ENCODE peak calls at places on chromosome 11, in four cellular contexts. One of them, this sample, is unnamed.

GRCh38 chr11:36530840-36531239 is 20.8 kb upstream of the TRAF6 start:
- DNase-seq in right lobe of liver: no peak
- DNase-seq in heart left ventricle: no peak
- DNase-seq in body of pancreas: no peak
- DNase-seq in this sample: no peak

GRCh38 chr11:126586303-126586627 is 230.8 kb downstream of the ST3GAL4 start:
- DNase-seq in right lobe of liver: no peak
- DNase-seq in heart left ventricle: no peak
- DNase-seq in body of pancreas: no peak
- DNase-seq in this sample: no peak

GRCh38 chr11:73989156-73989555 is 6.5 kb upstream of the UCP2 start:
- DNase-seq in right lobe of liver: no peak
- DNase-seq in heart left ventricle: no peak
- DNase-seq in body of pancreas: no peak
- DNase-seq in this sample: no peak

GRCh38 chr11:62236187-62236586 is 5.9 kb upstream of the SCGB1D2 start:
- DNase-seq in right lobe of liver: no peak
- DNase-seq in heart left ventricle: no peak
- DNase-seq in body of pancreas: no peak
- DNase-seq in this sample: no peak

GRCh38 chr11:13462311-13462927 is 603 bp downstream of the BTBD10 start:
- DNase-seq in right lobe of liver: peak; percentile 77
- DNase-seq in heart left ventricle: peak; percentile 69
- DNase-seq in body of pancreas: peak; percentile 45
- DNase-seq in this sample: peak; percentile 58

GRCh38 chr11:66345316-66345649 is 379 bp upstream of the BRMS1 start:
- DNase-seq in right lobe of liver: no peak
- DNase-seq in heart left ventricle: no peak
- DNase-seq in body of pancreas: no peak
- DNase-seq in this sample: no peak

GRCh38 chr11:76641905-76642304 is 28.6 kb downstream of the LRRC32 start:
- DNase-seq in right lobe of liver: no peak
- DNase-seq in heart left ventricle: no peak
- DNase-seq in body of pancreas: no peak
- DNase-seq in this sample: no peak

GRCh38 chr11:131748146-131749050 is 378.0 kb downstream of the NTM start:
- DNase-seq in right lobe of liver: peak; percentile 55
- DNase-seq in heart left ventricle: no peak
- DNase-seq in body of pancreas: peak; percentile 58
- DNase-seq in this sample: peak; percentile 59

GRCh38 chr11:84720706-84721402 is 906.3 kb downstream of the DLG2 start:
- DNase-seq in right lobe of liver: peak; percentile 28
- DNase-seq in heart left ventricle: peak; percentile 35
- DNase-seq in body of pancreas: peak; percentile 45
- DNase-seq in this sample: peak; percentile 7

GRCh38 chr11:95248666-95249467 is 17.9 kb upstream of the SESN3 start:
- DNase-seq in right lobe of liver: no peak
- DNase-seq in heart left ventricle: no peak
- DNase-seq in body of pancreas: no peak
- DNase-seq in this sample: no peak

GRCh38 chr11:112797072-112797471 is 164.1 kb upstream of the NCAM1 start:
- DNase-seq in right lobe of liver: no peak
- DNase-seq in heart left ventricle: no peak
- DNase-seq in body of pancreas: peak; percentile 20
- DNase-seq in this sample: no peak

GRCh38 chr11:2791521-2792375 is 92.0 kb upstream of the KCNQ1OT1 start:
- DNase-seq in right lobe of liver: peak; percentile 21
- DNase-seq in heart left ventricle: peak; percentile 29
- DNase-seq in body of pancreas: peak; percentile 6
- DNase-seq in this sample: no peak

GRCh38 chr11:21411114-21411513 is 741.7 kb downstream of the NELL1 start:
- DNase-seq in right lobe of liver: no peak
- DNase-seq in heart left ventricle: no peak
- DNase-seq in body of pancreas: no peak
- DNase-seq in this sample: peak; percentile 15

GRCh38 chr11:9231848-9232177 is 33.3 kb downstream of the DENND5A start:
- DNase-seq in right lobe of liver: no peak
- DNase-seq in heart left ventricle: no peak
- DNase-seq in body of pancreas: peak; percentile 42
- DNase-seq in this sample: peak; percentile 57

GRCh38 chr11:45089251-45089650 is 57.2 kb upstream of the PRDM11 start:
- DNase-seq in right lobe of liver: peak; percentile 76
- DNase-seq in heart left ventricle: peak; percentile 90
- DNase-seq in body of pancreas: peak; percentile 89
- DNase-seq in this sample: no peak

GRCh38 chr11:46047520-46047919 is 73.7 kb downstream of the PHF21A start:
- DNase-seq in right lobe of liver: no peak
- DNase-seq in heart left ventricle: no peak
- DNase-seq in body of pancreas: no peak
- DNase-seq in this sample: no peak

GRCh38 chr11:23257556-23257955 is 397.3 kb upstream of the CCDC179 start:
- DNase-seq in right lobe of liver: no peak
- DNase-seq in heart left ventricle: no peak
- DNase-seq in body of pancreas: no peak
- DNase-seq in this sample: no peak

GRCh38 chr11:110479445-110480101 is 49.8 kb downstream of the FDX1 start:
- DNase-seq in right lobe of liver: no peak
- DNase-seq in heart left ventricle: peak; percentile 26
- DNase-seq in body of pancreas: no peak
- DNase-seq in this sample: peak; percentile 63

GRCh38 chr11:127071606-127072005 is 71.0 kb upstream of the KIRREL3 start:
- DNase-seq in right lobe of liver: no peak
- DNase-seq in heart left ventricle: no peak
- DNase-seq in body of pancreas: no peak
- DNase-seq in this sample: no peak

GRCh38 chr11:13013054-13013488 is 4.0 kb downstream of the RASSF10 start:
- DNase-seq in right lobe of liver: no peak
- DNase-seq in heart left ventricle: no peak
- DNase-seq in body of pancreas: no peak
- DNase-seq in this sample: no peak

GRCh38 chr11:83115551-83115950 is 41.4 kb upstream of the PCF11 start:
- DNase-seq in right lobe of liver: no peak
- DNase-seq in heart left ventricle: no peak
- DNase-seq in body of pancreas: no peak
- DNase-seq in this sample: no peak

GRCh38 chr11:125236072-125236825 is 71.7 kb downstream of the PKNOX2 start:
- DNase-seq in right lobe of liver: no peak
- DNase-seq in heart left ventricle: no peak
- DNase-seq in body of pancreas: no peak
- DNase-seq in this sample: no peak

GRCh38 chr11:2788751-2789140 is 89.0 kb upstream of the KCNQ1OT1 start:
- DNase-seq in right lobe of liver: peak; percentile 9
- DNase-seq in heart left ventricle: peak; percentile 16
- DNase-seq in body of pancreas: peak; percentile 0
- DNase-seq in this sample: no peak

GRCh38 chr11:94494200-94494545 is 389 bp downstream of the ANKRD49 start:
- DNase-seq in right lobe of liver: no peak
- DNase-seq in heart left ventricle: no peak
- DNase-seq in body of pancreas: no peak
- DNase-seq in this sample: no peak

GRCh38 chr11:108606070-108606469 is 12.5 kb upstream of the EXPH5 start:
- DNase-seq in right lobe of liver: no peak
- DNase-seq in heart left ventricle: no peak
- DNase-seq in body of pancreas: no peak
- DNase-seq in this sample: no peak
- TF ChIP-seq CTCF in right lobe of liver: no peak
- TF ChIP-seq CTCF in heart left ventricle: no peak
- TF ChIP-seq CTCF in body of pancreas: no peak
- TF ChIP-seq CTCF in this sample: no peak

GRCh38 chr11:78318321-78318720 is 99.3 kb downstream of the GAB2 start:
- DNase-seq in right lobe of liver: no peak
- DNase-seq in heart left ventricle: no peak
- DNase-seq in body of pancreas: no peak
- DNase-seq in this sample: no peak
- TF ChIP-seq POLR2A in right lobe of liver: no peak
- TF ChIP-seq POLR2A in heart left ventricle: no peak
- TF ChIP-seq POLR2A in body of pancreas: no peak
- TF ChIP-seq POLR2A in this sample: no peak

GRCh38 chr11:71999360-71999759 is 651 bp downstream of the IL18BP start:
- DNase-seq in right lobe of liver: peak; percentile 58
- DNase-seq in heart left ventricle: no peak
- DNase-seq in body of pancreas: no peak
- DNase-seq in this sample: no peak
- H3K4me3 ChIP-seq in right lobe of liver: peak overlapping the region; percentile 20
- H3K4me3 ChIP-seq in heart left ventricle: peak overlapping the region; percentile 47
- H3K4me3 ChIP-seq in body of pancreas: no peak overlapping the region
- H3K4me3 ChIP-seq in this sample: no peak overlapping the region

GRCh38 chr11:130449246-130449990 is 973 bp downstream of the ADAMTS15 start:
- DNase-seq in right lobe of liver: no peak
- DNase-seq in heart left ventricle: no peak
- DNase-seq in body of pancreas: no peak
- DNase-seq in this sample: peak; percentile 35

GRCh38 chr11:130451261-130452019 is 3.0 kb downstream of the ADAMTS15 start:
- DNase-seq in right lobe of liver: no peak
- DNase-seq in heart left ventricle: peak; percentile 84
- DNase-seq in body of pancreas: no peak
- DNase-seq in this sample: peak; percentile 85

GRCh38 chr11:130448416-130449068 is at the start of gene ADAMTS15:
- DNase-seq in right lobe of liver: peak; percentile 50
- DNase-seq in heart left ventricle: peak; percentile 96
- DNase-seq in body of pancreas: peak; percentile 78
- DNase-seq in this sample: peak; percentile 98

GRCh38 chr11:130448039-130448415 is 418 bp upstream of the ADAMTS15 start:
- DNase-seq in right lobe of liver: no peak
- DNase-seq in heart left ventricle: no peak
- DNase-seq in body of pancreas: no peak
- DNase-seq in this sample: no peak

GRCh38 chr11:130449996-130450419 is 1.6 kb downstream of the ADAMTS15 start:
- DNase-seq in right lobe of liver: no peak
- DNase-seq in heart left ventricle: peak; percentile 94
- DNase-seq in body of pancreas: peak; percentile 38
- DNase-seq in this sample: peak; percentile 38
- TF ChIP-seq CTCF in right lobe of liver: peak; percentile 15
- TF ChIP-seq CTCF in heart left ventricle: peak; percentile 73
- TF ChIP-seq CTCF in body of pancreas: no peak
- TF ChIP-seq CTCF in this sample: no peak

GRCh38 chr11:123443851-123444623 is 14.0 kb downstream of the GRAMD1B start:
- DNase-seq in right lobe of liver: no peak
- DNase-seq in heart left ventricle: no peak
- DNase-seq in body of pancreas: no peak
- DNase-seq in this sample: no peak
- TF ChIP-seq POLR2A in right lobe of liver: no peak
- TF ChIP-seq POLR2A in heart left ventricle: no peak
- TF ChIP-seq POLR2A in body of pancreas: no peak
- TF ChIP-seq POLR2A in this sample: no peak

DNA sequence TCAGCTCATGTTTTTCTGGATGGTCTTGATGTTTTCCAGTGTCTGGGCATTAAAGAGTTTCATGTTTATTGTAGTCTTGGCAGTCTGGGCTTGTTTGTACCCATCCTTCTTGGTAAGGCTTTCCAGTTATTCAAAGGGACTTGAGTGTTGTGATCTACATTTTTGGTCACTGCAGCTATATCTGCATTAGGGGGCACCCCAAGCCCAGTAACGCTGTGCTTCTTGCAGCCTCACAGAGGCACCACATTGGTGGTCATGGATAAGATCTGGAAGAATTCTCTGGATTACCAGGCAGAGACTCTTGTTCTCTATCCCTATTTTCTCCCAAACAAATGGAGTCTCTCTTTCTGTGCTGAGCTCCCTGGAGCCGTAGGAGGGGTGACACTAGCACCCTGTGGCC is 451.5 kb upstream of the FAT3 start:
- DNase-seq in right lobe of liver: peak; percentile 26
- DNase-seq in heart left ventricle: no peak
- DNase-seq in body of pancreas: no peak
- DNase-seq in this sample: peak; percentile 37
- H3K4me3 ChIP-seq in right lobe of liver: no peak overlapping the region
- H3K4me3 ChIP-seq in heart left ventricle: no peak overlapping the region
- H3K4me3 ChIP-seq in body of pancreas: no peak overlapping the region
- H3K4me3 ChIP-seq in this sample: no peak overlapping the region

GRCh38 chr11:72102946-72103753 is at the start of gene LAMTOR1:
- DNase-seq in right lobe of liver: peak; percentile 99
- DNase-seq in heart left ventricle: peak; percentile 100
- DNase-seq in body of pancreas: peak; percentile 100
- DNase-seq in this sample: peak; percentile 100
- TF ChIP-seq CTCF in right lobe of liver: peak; percentile 5
- TF ChIP-seq CTCF in heart left ventricle: peak; percentile 54
- TF ChIP-seq CTCF in body of pancreas: peak; percentile 35
- TF ChIP-seq CTCF in this sample: peak; percentile 48

DNA sequence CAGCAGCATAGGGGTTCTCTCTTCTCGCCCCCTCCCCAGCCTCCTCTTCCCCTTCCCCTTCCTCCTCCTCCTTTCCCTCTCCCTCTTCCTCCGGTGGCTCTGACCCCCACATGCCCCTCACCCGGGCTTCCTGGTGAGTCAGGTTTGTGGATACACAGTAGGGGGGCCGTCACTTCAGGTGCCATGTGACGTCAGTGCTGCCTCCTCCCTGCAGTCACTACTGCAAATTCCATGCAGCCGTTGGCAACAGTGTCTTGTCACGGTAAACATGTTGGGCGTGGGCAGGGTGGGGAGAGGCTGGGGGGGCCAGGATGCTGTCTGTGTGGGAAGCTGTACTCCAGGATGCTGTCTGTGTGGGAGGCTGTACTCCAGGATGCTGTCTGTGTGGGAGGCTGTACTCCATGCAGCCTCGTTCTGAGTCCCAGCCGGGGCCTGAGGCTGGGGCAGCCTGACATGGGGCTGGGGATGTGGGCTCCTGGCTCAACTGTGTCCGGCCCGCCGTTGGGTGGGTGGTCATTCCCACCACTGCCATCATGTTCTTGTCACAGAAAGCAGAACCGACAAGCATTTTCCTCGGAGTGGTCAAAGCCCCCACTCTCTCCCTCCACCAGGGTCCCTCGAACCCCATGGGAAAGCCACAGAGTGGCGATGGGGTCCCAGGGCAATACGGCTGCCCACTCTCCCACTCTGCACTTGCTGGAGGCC is 2.4 kb upstream of the MUC2 start:
- DNase-seq in right lobe of liver: no peak
- DNase-seq in heart left ventricle: peak; percentile 52
- DNase-seq in body of pancreas: no peak
- DNase-seq in this sample: peak; percentile 41
- TF ChIP-seq POLR2A in right lobe of liver: no peak
- TF ChIP-seq POLR2A in heart left ventricle: no peak
- TF ChIP-seq POLR2A in body of pancreas: no peak
- TF ChIP-seq POLR2A in this sample: no peak